ENCODE peak calls at places on chromosomes 5 and 9, in five cellular contexts. W is left lung, P is gastrocnemius medialis, Q is mammary epithelial cell, G is coronary artery. H is an unnamed sample.

GRCh38 chr5:94689871-94690270 is 71.4 kb downstream of the SLF1 start:
- DNase-seq in W (no peak), P (no peak), Q (no peak), G (no peak), H (no peak)

GRCh38 chr9:99055384-99055783 is 49.5 kb upstream of the TGFBR1 start:
- DNase-seq in W (no peak), P (no peak), Q (peak; percentile 88), G (no peak), H (no peak)

GRCh38 chr5:143229896-143230675 is 173.4 kb downstream of the NR3C1 start:
- DNase-seq in W (no peak), P (no peak), Q (no peak), G (no peak), H (no peak)

GRCh38 chr5:96734871-96735325 is 72.7 kb downstream of the CAST start:
- DNase-seq in W (no peak), P (no peak), Q (peak; percentile 71), G (no peak), H (peak; percentile 23)

GRCh38 chr9:130030821-130031481 is 12.0 kb downstream of the FNBP1 start:
- DNase-seq in W (no peak), P (no peak), Q (no peak), G (peak; percentile 38), H (no peak)

GRCh38 chr9:20302229-20302628 is 320.1 kb downstream of the MLLT3 start:
- DNase-seq in W (no peak), P (no peak), Q (no peak), G (no peak), H (no peak)

GRCh38 chr9:129555512-129556203 is 65.2 kb downstream of the C9orf50 start:
- DNase-seq in W (no peak), P (no peak), Q (no peak), G (peak; percentile 70), H (no peak)

GRCh38 chr9:128916204-128916603 is 4.6 kb upstream of the PHYHD1 start:
- DNase-seq in W (peak; percentile 52), P (no peak), Q (no peak), G (no peak), H (no peak)

GRCh38 chr9:136656795-136657611 is 5.7 kb upstream of the EGFL7 start:
- DNase-seq in W (no peak), P (no peak), Q (no peak), G (no peak), H (no peak)

GRCh38 chr9:114504341-114505186 is 709 bp downstream of the WHRN start:
- DNase-seq in W (peak; percentile 51), P (no peak), Q (peak; percentile 31), G (no peak), H (peak; percentile 29)
- TF ChIP-seq CTCF in W (peak; percentile 13), P (no peak), Q (peak; percentile 67), G (no peak), H (peak; percentile 49)

GRCh38 chr5:7073666-7074065 is 322.3 kb upstream of the ADCY2 start:
- DNase-seq in W (no peak), P (no peak), Q (no peak), G (no peak), H (no peak)

GRCh38 chr5:7080501-7080900 is 315.4 kb upstream of the ADCY2 start:
- DNase-seq in W (no peak), P (no peak), Q (no peak), G (no peak), H (no peak)

GRCh38 chr5:7074176-7074575 is 321.8 kb upstream of the ADCY2 start:
- DNase-seq in W (no peak), P (no peak), Q (no peak), G (no peak), H (no peak)

GRCh38 chr5:7078090-7078489 is 317.8 kb upstream of the ADCY2 start:
- DNase-seq in W (no peak), P (no peak), Q (no peak), G (no peak), H (no peak)

DNA sequence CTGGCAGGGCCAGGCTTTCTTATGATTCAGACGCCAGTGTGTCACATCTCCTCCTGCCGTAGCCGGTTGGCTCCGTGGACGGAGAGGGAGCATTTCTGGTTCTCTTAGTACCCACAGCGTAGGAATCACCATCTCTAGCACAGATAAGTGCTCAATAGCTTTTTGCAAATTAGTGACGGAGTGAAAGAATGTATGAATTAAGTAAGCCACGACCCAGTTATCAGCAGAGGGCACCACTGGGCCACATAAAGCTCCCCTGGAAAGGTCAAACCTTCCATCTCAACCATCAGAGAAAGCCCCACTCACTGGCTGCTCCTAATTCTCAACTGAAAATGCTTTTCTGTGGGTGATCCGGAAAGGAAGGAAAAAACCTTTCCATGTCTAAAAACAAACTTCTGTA is 317.0 kb upstream of the ADCY2 start:
- DNase-seq in W (no peak), P (no peak), Q (no peak), G (no peak), H (no peak)
- TF ChIP-seq CTCF in W (no peak), P (no peak), Q (no peak), G (no peak), H (no peak)

DNA sequence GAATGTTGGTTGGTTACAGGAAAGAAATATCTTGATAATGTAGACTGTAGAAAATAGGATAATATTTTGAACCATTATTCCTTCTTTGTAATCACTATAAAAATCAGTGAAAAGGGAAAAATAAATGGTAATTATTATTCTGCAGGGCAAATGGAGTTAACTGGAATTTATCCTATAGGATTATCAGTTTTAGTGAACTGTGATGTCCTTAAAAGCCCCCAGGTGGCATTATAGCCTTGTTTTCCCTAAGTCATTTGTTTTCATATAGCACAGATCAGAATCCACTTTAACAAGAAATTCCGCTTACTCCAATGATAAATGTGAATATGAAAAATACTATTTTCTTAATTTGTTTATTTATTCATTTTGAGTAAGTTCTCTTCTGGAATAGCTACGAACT is 26.2 kb upstream of the WDR41 start:
- DNase-seq in W (no peak), P (no peak), Q (no peak), G (no peak), H (no peak)
- TF ChIP-seq CTCF in W (no peak), P (peak; percentile 10), Q (peak; percentile 19), G (no peak), H (peak; percentile 12)

GRCh38 chr9:131704988-131705387 is 34.9 kb downstream of the RAPGEF1 start:
- DNase-seq in W (no peak), P (no peak), Q (no peak), G (no peak), H (no peak)

GRCh38 chr9:131701789-131702337 is 38.0 kb downstream of the RAPGEF1 start:
- DNase-seq in W (no peak), P (no peak), Q (no peak), G (no peak), H (peak; percentile 22)

GRCh38 chr9:131702911-131703310 is 37.0 kb downstream of the RAPGEF1 start:
- DNase-seq in W (no peak), P (no peak), Q (no peak), G (no peak), H (no peak)

GRCh38 chr9:131706608-131706970 is 33.3 kb downstream of the RAPGEF1 start:
- DNase-seq in W (no peak), P (no peak), Q (no peak), G (no peak), H (no peak)

DNA sequence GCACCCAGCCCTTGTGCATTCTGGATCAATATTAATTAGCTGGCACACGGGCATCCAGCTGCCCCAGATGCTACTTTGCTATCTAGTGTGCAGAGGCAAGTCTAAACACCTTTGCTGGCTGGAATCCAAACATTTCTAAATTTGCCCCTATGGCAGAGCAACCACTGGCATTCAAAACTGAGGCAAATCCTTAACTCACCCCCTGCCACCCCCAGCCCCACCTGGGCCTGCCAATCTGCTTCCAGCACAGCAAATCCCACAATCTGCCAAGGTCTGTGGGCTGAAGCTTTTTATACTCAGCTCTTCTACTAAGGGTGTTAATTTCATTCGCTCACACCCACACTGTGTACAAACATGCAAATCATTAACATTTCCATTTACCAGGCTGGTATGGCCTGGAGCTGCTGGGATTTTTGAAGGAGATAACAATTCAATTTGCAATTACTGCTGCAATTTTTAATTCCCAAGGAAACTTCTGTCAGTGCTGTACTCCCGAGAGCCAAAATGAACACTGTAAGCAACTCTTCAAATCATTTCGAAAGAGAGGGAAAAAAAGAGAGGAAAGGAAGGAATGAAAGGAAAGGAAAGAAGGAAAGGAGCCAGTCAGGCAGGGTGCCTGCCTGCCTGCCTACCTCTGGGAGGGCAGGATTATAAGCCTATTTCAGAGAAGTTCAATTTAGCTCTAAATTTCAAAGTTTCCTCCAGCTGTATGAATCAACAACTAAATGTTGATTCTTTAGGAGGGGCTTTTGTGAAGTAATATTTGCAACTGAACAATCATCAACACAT is 35.5 kb downstream of the RAPGEF1 start:
- DNase-seq in W (no peak), P (no peak), Q (peak; percentile 20), G (no peak), H (no peak)
- TF ChIP-seq CTCF in W (no peak), P (no peak), Q (no peak), G (no peak), H (no peak)

GRCh38 chr5:133366438-133366837 is 245.9 kb downstream of the FSTL4 start:
- DNase-seq in W (no peak), P (no peak), Q (peak; percentile 13), G (no peak), H (no peak)
- TF ChIP-seq CTCF in W (no peak), P (no peak), Q (peak; percentile 28), G (no peak), H (no peak)

GRCh38 chr5:82494942-82495341 is 216.8 kb upstream of the RPS23 start:
- DNase-seq in W (no peak), P (no peak), Q (no peak), G (no peak), H (no peak)
- TF ChIP-seq CTCF in W (peak; percentile 27), P (no peak), Q (peak; percentile 45), G (no peak), H (peak; percentile 23)

DNA sequence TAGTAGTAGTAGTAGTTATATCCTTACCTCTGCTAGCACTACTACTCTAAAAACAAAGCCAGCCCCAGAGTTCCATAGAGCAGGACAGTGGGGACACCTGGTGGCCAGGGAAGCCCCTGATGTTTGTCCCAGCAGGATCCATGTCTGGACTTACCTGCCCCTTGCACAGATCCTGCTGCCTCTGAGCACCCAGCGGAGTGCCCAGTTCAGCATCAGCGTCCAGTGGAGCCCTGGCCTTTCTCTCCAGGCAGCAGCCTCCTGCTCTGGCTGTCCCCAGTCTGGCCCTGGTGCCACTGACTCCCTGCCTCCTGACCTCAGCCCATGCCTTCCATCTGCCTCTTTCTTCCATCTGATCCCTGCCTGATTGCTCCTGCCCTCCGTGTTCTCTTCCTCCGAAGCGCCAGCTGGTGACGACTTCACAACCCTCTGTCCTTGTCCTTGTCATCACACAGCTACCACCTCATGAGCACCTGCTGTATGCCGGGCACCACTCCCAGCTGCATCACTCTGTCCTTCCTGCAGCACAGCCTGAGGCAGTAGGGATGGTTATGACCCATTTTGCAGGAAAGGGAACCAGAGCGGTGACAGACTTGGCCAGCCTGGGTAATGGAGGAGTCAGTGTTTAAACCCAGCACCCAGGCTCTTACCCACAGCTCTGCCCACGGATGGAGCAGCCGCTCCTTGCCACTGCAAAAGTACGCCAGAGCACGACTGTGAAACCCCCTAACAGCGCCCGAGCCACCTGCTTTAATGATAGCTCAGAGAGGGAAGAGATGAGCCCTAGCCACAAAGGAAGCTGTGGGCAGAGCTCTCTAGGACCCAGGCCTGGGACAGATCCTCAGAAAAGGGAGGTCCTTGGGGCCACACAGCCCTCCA is 11.5 kb downstream of the SARDH start:
- DNase-seq in W (peak; percentile 37), P (no peak), Q (peak; percentile 24), G (no peak), H (peak; percentile 33)
- TF ChIP-seq CTCF in W (peak; percentile 32), P (peak; percentile 42), Q (peak; percentile 67), G (peak; percentile 14), H (peak; percentile 69)

H was measured in astrocyte of the spinal cord.